ENCODE peak calls at places on chromosomes 2 and 18, in five cellular contexts. One of them, this sample, is unnamed.

GRCh38 chr2:152506843-152507242 is 171.9 kb downstream of the FMNL2 start:
- DNase-seq in glutamatergic neuron: no peak
- DNase-seq in hepatocyte: no peak
- DNase-seq in stimulated activated naive CD4-positive, alpha-beta T cell: no peak
- DNase-seq in cardiac muscle cell: peak
- DNase-seq in this sample: no peak

GRCh38 chr2:39897273-39897672 is 118.2 kb upstream of the THUMPD2 start:
- DNase-seq in glutamatergic neuron: no peak
- DNase-seq in hepatocyte: no peak
- DNase-seq in stimulated activated naive CD4-positive, alpha-beta T cell: no peak
- DNase-seq in cardiac muscle cell: no peak
- DNase-seq in this sample: no peak

GRCh38 chr18:49565656-49566055 is 3.8 kb downstream of the LIPG start:
- DNase-seq in hepatocyte: no peak
- DNase-seq in glutamatergic neuron: no peak
- DNase-seq in cardiac muscle cell: peak
- DNase-seq in stimulated activated naive CD4-positive, alpha-beta T cell: no peak
- DNase-seq in this sample: no peak

GRCh38 chr2:135149251-135149650 is 97.2 kb downstream of the RAB3GAP1 start:
- DNase-seq in hepatocyte: no peak
- DNase-seq in glutamatergic neuron: no peak
- DNase-seq in cardiac muscle cell: peak
- DNase-seq in stimulated activated naive CD4-positive, alpha-beta T cell: no peak
- DNase-seq in this sample: no peak

GRCh38 chr2:156430978-156431358 is 5.2 kb upstream of the GPD2 start:
- DNase-seq in stimulated activated naive CD4-positive, alpha-beta T cell: no peak
- DNase-seq in cardiac muscle cell: peak
- DNase-seq in hepatocyte: no peak
- DNase-seq in glutamatergic neuron: no peak
- DNase-seq in this sample: no peak

GRCh38 chr2:74101574-74102300 is 46.0 kb downstream of the BOLA3 start:
- DNase-seq in cardiac muscle cell: no peak
- DNase-seq in stimulated activated naive CD4-positive, alpha-beta T cell: no peak
- DNase-seq in hepatocyte: no peak
- DNase-seq in glutamatergic neuron: no peak
- DNase-seq in this sample: no peak

GRCh38 chr18:58183226-58183625 is 139.2 kb downstream of the NEDD4L start:
- DNase-seq in glutamatergic neuron: no peak
- DNase-seq in stimulated activated naive CD4-positive, alpha-beta T cell: no peak
- DNase-seq in hepatocyte: no peak
- DNase-seq in cardiac muscle cell: no peak
- DNase-seq in this sample: no peak

GRCh38 chr2:73832905-73833304 is 4.1 kb downstream of the STAMBP start:
- DNase-seq in glutamatergic neuron: no peak
- DNase-seq in hepatocyte: no peak
- DNase-seq in cardiac muscle cell: peak
- DNase-seq in stimulated activated naive CD4-positive, alpha-beta T cell: no peak
- DNase-seq in this sample: no peak

GRCh38 chr2:205811387-205811786 is 129.1 kb downstream of the NRP2 start:
- DNase-seq in cardiac muscle cell: peak
- DNase-seq in stimulated activated naive CD4-positive, alpha-beta T cell: no peak
- DNase-seq in glutamatergic neuron: no peak
- DNase-seq in hepatocyte: no peak
- DNase-seq in this sample: no peak

GRCh38 chr2:119219873-119220272 is 3.8 kb upstream of the STEAP3 start:
- DNase-seq in hepatocyte: no peak
- DNase-seq in glutamatergic neuron: no peak
- DNase-seq in stimulated activated naive CD4-positive, alpha-beta T cell: no peak
- DNase-seq in cardiac muscle cell: peak
- DNase-seq in this sample: no peak

GRCh38 chr18:53991805-53992204 is 232.7 kb downstream of the MBD2 start:
- DNase-seq in glutamatergic neuron: no peak
- DNase-seq in stimulated activated naive CD4-positive, alpha-beta T cell: no peak
- DNase-seq in cardiac muscle cell: peak
- DNase-seq in hepatocyte: no peak
- DNase-seq in this sample: no peak

GRCh38 chr2:165003443-165004130 is 48.3 kb upstream of the SLC38A11 start:
- DNase-seq in cardiac muscle cell: no peak
- DNase-seq in glutamatergic neuron: no peak
- DNase-seq in stimulated activated naive CD4-positive, alpha-beta T cell: no peak
- DNase-seq in hepatocyte: no peak
- DNase-seq in this sample: no peak

GRCh38 chr2:229708335-229708734 is 6.0 kb downstream of the DNER start:
- DNase-seq in cardiac muscle cell: no peak
- DNase-seq in stimulated activated naive CD4-positive, alpha-beta T cell: no peak
- DNase-seq in glutamatergic neuron: no peak
- DNase-seq in hepatocyte: no peak
- DNase-seq in this sample: no peak

GRCh38 chr2:182695796-182696195 is 20.3 kb upstream of the DNAJC10 start:
- DNase-seq in cardiac muscle cell: no peak
- DNase-seq in hepatocyte: no peak
- DNase-seq in glutamatergic neuron: no peak
- DNase-seq in stimulated activated naive CD4-positive, alpha-beta T cell: no peak
- DNase-seq in this sample: no peak

GRCh38 chr2:239639366-239640185 is 238.8 kb upstream of the HDAC4 start:
- DNase-seq in stimulated activated naive CD4-positive, alpha-beta T cell: no peak
- DNase-seq in cardiac muscle cell: no peak
- DNase-seq in hepatocyte: no peak
- DNase-seq in glutamatergic neuron: no peak
- DNase-seq in this sample: no peak

GRCh38 chr2:43199492-43200481 is 26.6 kb downstream of the ZFP36L2 start:
- DNase-seq in stimulated activated naive CD4-positive, alpha-beta T cell: no peak
- DNase-seq in hepatocyte: peak
- DNase-seq in cardiac muscle cell: no peak
- DNase-seq in glutamatergic neuron: no peak
- DNase-seq in this sample: no peak

GRCh38 chr18:23037646-23038045 is 97.6 kb upstream of the CABLES1 start:
- DNase-seq in cardiac muscle cell: no peak
- DNase-seq in stimulated activated naive CD4-positive, alpha-beta T cell: no peak
- DNase-seq in glutamatergic neuron: no peak
- DNase-seq in hepatocyte: no peak
- DNase-seq in this sample: no peak

GRCh38 chr18:57276720-57277284 is 75.6 kb upstream of the ST8SIA3 start:
- DNase-seq in stimulated activated naive CD4-positive, alpha-beta T cell: no peak
- DNase-seq in glutamatergic neuron: no peak
- DNase-seq in cardiac muscle cell: no peak
- DNase-seq in hepatocyte: no peak
- DNase-seq in this sample: no peak

GRCh38 chr18:58349650-58350049 is 279.2 kb downstream of the ALPK2 start:
- DNase-seq in cardiac muscle cell: no peak
- DNase-seq in stimulated activated naive CD4-positive, alpha-beta T cell: no peak
- DNase-seq in glutamatergic neuron: no peak
- DNase-seq in hepatocyte: no peak
- DNase-seq in this sample: no peak

GRCh38 chr2:5694016-5694690 is 2.0 kb downstream of the SOX11 start:
- DNase-seq in glutamatergic neuron: peak
- DNase-seq in hepatocyte: peak
- DNase-seq in cardiac muscle cell: peak
- DNase-seq in stimulated activated naive CD4-positive, alpha-beta T cell: no peak
- DNase-seq in this sample: no peak

GRCh38 chr2:28199995-28200394 is 192.7 kb upstream of the FOSL2 start:
- DNase-seq in glutamatergic neuron: no peak
- DNase-seq in hepatocyte: no peak
- DNase-seq in stimulated activated naive CD4-positive, alpha-beta T cell: no peak
- DNase-seq in cardiac muscle cell: no peak
- DNase-seq in this sample: no peak

GRCh38 chr2:29012211-29012681 is 31.1 kb downstream of the TOGARAM2 start:
- DNase-seq in cardiac muscle cell: peak
- DNase-seq in hepatocyte: no peak
- DNase-seq in glutamatergic neuron: no peak
- DNase-seq in stimulated activated naive CD4-positive, alpha-beta T cell: no peak
- DNase-seq in this sample: no peak

GRCh38 chr2:180761224-180761623 is 219.2 kb upstream of the UBE2E3 start:
- DNase-seq in cardiac muscle cell: peak
- DNase-seq in glutamatergic neuron: no peak
- DNase-seq in stimulated activated naive CD4-positive, alpha-beta T cell: no peak
- DNase-seq in hepatocyte: peak
- DNase-seq in this sample: no peak

GRCh38 chr2:55581435-55581834 is 36.0 kb downstream of the PPP4R3B start:
- DNase-seq in glutamatergic neuron: no peak
- DNase-seq in cardiac muscle cell: no peak
- DNase-seq in hepatocyte: no peak
- DNase-seq in stimulated activated naive CD4-positive, alpha-beta T cell: no peak
- DNase-seq in this sample: no peak

GRCh38 chr2:7022956-7023467 is 105.8 kb downstream of the RNF144A start:
- DNase-seq in cardiac muscle cell: no peak
- DNase-seq in glutamatergic neuron: no peak
- DNase-seq in stimulated activated naive CD4-positive, alpha-beta T cell: no peak
- DNase-seq in hepatocyte: no peak
- DNase-seq in this sample: no peak

GRCh38 chr2:120251863-120252206 is 817 bp upstream of the RALB start:
- DNase-seq in hepatocyte: no peak
- DNase-seq in stimulated activated naive CD4-positive, alpha-beta T cell: no peak
- DNase-seq in cardiac muscle cell: no peak
- DNase-seq in glutamatergic neuron: no peak
- DNase-seq in this sample: no peak

GRCh38 chr18:62999392-62999791 is 284.1 kb downstream of the PHLPP1 start:
- DNase-seq in glutamatergic neuron: no peak
- DNase-seq in stimulated activated naive CD4-positive, alpha-beta T cell: no peak
- DNase-seq in hepatocyte: no peak
- DNase-seq in cardiac muscle cell: peak
- DNase-seq in this sample: no peak

This sample was measured in activated CD8-positive, alpha-beta memory T cell treated with anti-CD3 and anti-CD28 coated beads for 1 hour.